ENCODE peak calls at places on chromosomes 1 and 21, in six cellular contexts. Q is OCI-LY7, T is colonic mucosa, A is GM23248, B is breast epithelium, U is ovary. W is an unnamed sample.

GRCh38 chr1:200373811-200374231 is 36.0 kb downstream of the ZNF281 start:
- DNase-seq in Q (peak; percentile 53), T (no peak), A (no peak), B (no peak), U (no peak), W (no peak)

GRCh38 chr1:87221008-87221407 is 107.7 kb upstream of the LMO4 start:
- DNase-seq in Q (no peak), T (no peak), A (no peak), B (no peak), U (no peak), W (no peak)

GRCh38 chr1:92797297-92797696 is 12.4 kb upstream of the EVI5 start:
- DNase-seq in Q (no peak), T (no peak), A (no peak), B (no peak), U (no peak), W (no peak)

GRCh38 chr1:87224209-87224608 is 104.5 kb upstream of the LMO4 start:
- DNase-seq in Q (no peak), T (no peak), A (peak; percentile 99), B (no peak), U (no peak), W (no peak)

GRCh38 chr1:79215311-79215710 is 208.8 kb upstream of the ADGRL4 start:
- DNase-seq in Q (no peak), T (no peak), A (no peak), B (no peak), U (no peak), W (no peak)

GRCh38 chr21:38804030-38804616 is 1.6 kb upstream of the ETS2 start:
- DNase-seq in Q (no peak), T (no peak), A (no peak), B (no peak), U (no peak), W (no peak)

GRCh38 chr1:64470670-64471217 is 815 bp downstream of the CACHD1 start:
- DNase-seq in Q (no peak), T (peak; percentile 22), A (peak; percentile 63), B (no peak), U (peak; percentile 48), W (no peak)

GRCh38 chr21:38277501-38278111 is 20.8 kb downstream of the KCNJ15 start:
- DNase-seq in Q (no peak), T (peak; percentile 22), A (peak; percentile 99), B (no peak), U (peak; percentile 29), W (no peak)

GRCh38 chr1:31795801-31796621 is 19.8 kb downstream of the SPOCD1 start:
- DNase-seq in Q (no peak), T (no peak), A (peak; percentile 87), B (peak; percentile 47), U (peak; percentile 33), W (no peak)

GRCh38 chr1:109425902-109426277 is 358 bp downstream of the PSMA5 start:
- DNase-seq in Q (peak; percentile 71), T (peak; percentile 65), A (peak; percentile 89), B (peak; percentile 54), U (no peak), W (peak; percentile 62)

GRCh38 chr1:204714861-204715511 is 29.4 kb upstream of the LRRN2 start:
- DNase-seq in Q (peak; percentile 65), T (no peak), A (no peak), B (no peak), U (no peak), W (no peak)

GRCh38 chr1:177571076-177571475 is 398.8 kb downstream of the SEC16B start:
- DNase-seq in Q (no peak), T (no peak), A (no peak), B (no peak), U (no peak), W (no peak)

GRCh38 chr21:45004059-45004422 is 64.2 kb downstream of the SLX9 start:
- DNase-seq in Q (no peak), T (no peak), A (no peak), B (no peak), U (no peak), W (no peak)

GRCh38 chr1:209948155-209948554 is 10.1 kb downstream of the SYT14 start:
- DNase-seq in Q (no peak), T (no peak), A (no peak), B (no peak), U (no peak), W (no peak)

GRCh38 chr1:198929961-198930599 is 291.2 kb downstream of the PTPRC start:
- DNase-seq in Q (peak; percentile 72), T (no peak), A (no peak), B (no peak), U (no peak), W (no peak)

GRCh38 chr1:109239580-109240068 is 9.7 kb upstream of the CELSR2 start:
- DNase-seq in Q (peak; percentile 72), T (no peak), A (peak; percentile 67), B (no peak), U (no peak), W (no peak)

GRCh38 chr1:32066489-32066873 is 6.3 kb upstream of the TMEM39B start:
- DNase-seq in Q (peak; percentile 52), T (peak; percentile 62), A (peak; percentile 57), B (no peak), U (peak; percentile 65), W (peak; percentile 91)

GRCh38 chr1:201149400-201149799 is 4.9 kb downstream of the TMEM9 start:
- DNase-seq in Q (peak; percentile 63), T (no peak), A (peak; percentile 57), B (no peak), U (no peak), W (no peak)

GRCh38 chr1:155479205-155479604 is 83.4 kb downstream of the ASH1L start:
- DNase-seq in Q (no peak), T (no peak), A (peak; percentile 72), B (no peak), U (no peak), W (no peak)

GRCh38 chr1:219171192-219171935 is 2.3 kb upstream of the LYPLAL1 start:
- DNase-seq in Q (no peak), T (no peak), A (peak; percentile 8), B (no peak), U (no peak), W (no peak)

GRCh38 chr1:22112505-22112904 is 30.4 kb downstream of the WNT4 start:
- DNase-seq in Q (no peak), T (no peak), A (no peak), B (no peak), U (no peak), W (no peak)

GRCh38 chr1:37850352-37850955 is 8.9 kb downstream of the MTF1 start:
- DNase-seq in Q (no peak), T (no peak), A (no peak), B (no peak), U (no peak), W (no peak)
- H3K4me3 ChIP-seq in Q (no peak overlapping the region), T (no peak overlapping the region), A (no peak overlapping the region), B (no peak overlapping the region), U (no peak overlapping the region), W (no peak overlapping the region)

GRCh38 chr1:30061292-30062204 is 661.8 kb downstream of the MATN1 start:
- DNase-seq in Q (no peak), T (no peak), A (no peak), B (no peak), U (no peak), W (no peak)

GRCh38 chr1:30060738-30061137 is 662.6 kb downstream of the MATN1 start:
- DNase-seq in Q (no peak), T (no peak), A (no peak), B (no peak), U (no peak), W (no peak)

GRCh38 chr1:30064547-30064946 is 658.8 kb downstream of the MATN1 start:
- DNase-seq in Q (no peak), T (no peak), A (no peak), B (no peak), U (no peak), W (no peak)

GRCh38 chr1:30058966-30059365 is 664.4 kb downstream of the MATN1 start:
- DNase-seq in Q (no peak), T (no peak), A (peak; percentile 93), B (no peak), U (no peak), W (no peak)

GRCh38 chr1:30063621-30064280 is 659.6 kb downstream of the MATN1 start:
- DNase-seq in Q (no peak), T (no peak), A (no peak), B (no peak), U (no peak), W (no peak)
- H3K4me1 ChIP-seq in Q (no peaks in the 10 kb centered on the region), T (no peaks in the 10 kb centered on the region), A (peaks cover 3% of the 10 kb centered on the region), B (no peaks in the 10 kb centered on the region), U (no peaks in the 10 kb centered on the region), W (no peaks in the 10 kb centered on the region)

DNA sequence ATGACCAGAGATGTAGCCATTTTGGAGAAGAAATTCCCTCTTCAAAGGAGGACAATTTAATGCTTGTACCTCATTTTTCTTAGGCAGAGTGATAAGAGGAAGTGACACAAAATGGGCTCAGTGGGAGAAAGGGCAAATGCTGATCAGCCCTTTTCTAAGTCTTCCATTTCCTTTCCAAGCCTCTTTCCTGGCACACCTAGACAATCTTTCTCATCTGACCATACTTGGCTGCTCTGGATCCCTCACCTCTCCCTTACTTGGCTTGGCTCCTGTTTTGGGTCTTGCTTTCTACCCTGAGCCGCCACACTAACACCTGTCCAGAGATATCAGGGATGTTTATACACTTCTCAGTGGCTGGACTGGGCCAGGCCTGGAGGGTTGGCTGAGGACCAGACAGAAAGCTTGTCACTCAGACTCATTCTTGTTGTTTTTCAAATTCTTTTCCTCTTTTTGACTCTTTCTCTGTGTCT is 13.1 kb downstream of the TXNIP start:
- DNase-seq in Q (no peak), T (peak; percentile 69), A (no peak), B (peak; percentile 55), U (peak; percentile 24), W (no peak)
- H3K27ac ChIP-seq in Q (no peak overlapping the region), T (peak overlapping the region; percentile 79), A (no peak overlapping the region), B (peak overlapping the region; percentile 97), U (peak overlapping the region; percentile 76), W (peak overlapping the region; percentile 99)

GRCh38 chr1:11576109-11576875 is 77.9 kb downstream of the FBXO2 start:
- DNase-seq in Q (no peak), T (no peak), A (no peak), B (no peak), U (no peak), W (no peak)
- H3K4me3 ChIP-seq in Q (no peak overlapping the region), T (no peak overlapping the region), A (no peak overlapping the region), B (no peak overlapping the region), U (no peak overlapping the region), W (no peak overlapping the region)

GRCh38 chr1:160640359-160641123 is 6.3 kb downstream of the SLAMF1 start:
- DNase-seq in Q (no peak), T (no peak), A (no peak), B (no peak), U (no peak), W (no peak)
- H3K4me1 ChIP-seq in Q (peaks cover 39% of the 10 kb centered on the region), T (no peaks in the 10 kb centered on the region), A (no peaks in the 10 kb centered on the region), B (no peaks in the 10 kb centered on the region), U (no peaks in the 10 kb centered on the region), W (no peaks in the 10 kb centered on the region)

DNA sequence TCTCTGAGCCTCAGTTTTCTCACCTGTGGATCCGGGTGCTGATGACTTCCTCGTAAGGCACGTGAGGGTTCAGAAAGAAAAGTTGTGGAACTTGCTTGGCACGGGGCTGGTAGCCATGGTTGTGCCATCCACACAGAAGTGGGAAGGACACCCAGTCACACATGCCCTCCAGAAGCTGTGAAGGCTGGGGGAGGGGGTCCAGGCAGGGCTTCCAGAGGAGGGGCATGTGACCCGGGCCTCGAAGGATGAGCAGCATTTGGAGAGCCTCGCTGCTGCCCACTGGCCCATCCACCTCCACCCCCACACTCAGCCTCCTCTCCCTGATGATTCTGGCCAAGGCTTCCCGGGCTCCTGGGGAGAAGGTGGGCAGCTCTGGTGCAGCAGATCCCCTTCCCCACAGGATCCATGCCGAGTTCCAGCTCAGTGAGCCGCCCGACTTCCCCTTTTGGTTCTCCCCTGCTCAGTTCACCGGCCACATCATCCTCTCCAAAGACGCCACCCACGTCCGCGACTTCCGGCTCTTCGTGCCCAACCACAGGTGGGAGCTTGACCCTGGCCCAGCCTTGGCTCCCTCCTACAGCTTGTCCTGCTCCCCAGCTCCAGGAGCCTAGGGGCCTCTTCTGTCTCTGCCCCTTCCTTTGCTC is 9.4 kb downstream of the SELENON start:
- DNase-seq in Q (peak; percentile 77), T (no peak), A (no peak), B (no peak), U (no peak), W (no peak)
- H3K27ac ChIP-seq in Q (peak overlapping the region; percentile 43), T (no peak overlapping the region), A (no peak overlapping the region), B (peak overlapping the region; percentile 68), U (no peak overlapping the region), W (no peak overlapping the region)

W was measured in lung.